ENCODE peak calls at places on chromosomes 12 and 14, in nine cellular contexts. W, X, J, B, D, L, V, H and S are unnamed samples.

GRCh38 chr12:62426095-62426488 is 40.5 kb upstream of the MON2 start:
- DNase-seq in W (no peak), X (no peak), J (no peak), B (no peak), D (no peak), L (no peak), V (no peak), H (no peak), S (no peak)

GRCh38 chr12:111069886-111070285 is 149.5 kb upstream of the MYL2 start:
- DNase-seq in W (no peak), X (no peak), J (no peak), B (no peak), D (no peak), L (no peak), V (no peak), H (no peak), S (no peak)

GRCh38 chr14:50342211-50343080 is 30.3 kb downstream of the DMAC2L start:
- DNase-seq in W (peak), X (peak), J (peak), B (peak), D (peak), L (peak), V (no peak), H (no peak), S (peak)

GRCh38 chr12:131684015-131684725 is 26.7 kb upstream of the SFSWAP start:
- DNase-seq in W (no peak), X (no peak), J (no peak), B (no peak), D (peak), L (no peak), V (no peak), H (no peak), S (no peak)

GRCh38 chr12:3214508-3215365 is 137.6 kb downstream of the TSPAN9 start:
- DNase-seq in W (no peak), X (no peak), J (no peak), B (no peak), D (no peak), L (peak), V (no peak), H (no peak), S (no peak)

GRCh38 chr12:94263905-94264655 is 115.7 kb downstream of the PLXNC1 start:
- DNase-seq in W (no peak), X (no peak), J (no peak), B (no peak), D (no peak), L (peak), V (no peak), H (no peak), S (no peak)

GRCh38 chr14:100955201-100955600 is 51.7 kb upstream of the RTL1 start:
- DNase-seq in W (no peak), X (no peak), J (no peak), B (no peak), D (no peak), L (no peak), V (no peak), H (no peak), S (no peak)

GRCh38 chr14:65413739-65414045 is 1.2 kb downstream of the FUT8 start:
- DNase-seq in W (peak), X (no peak), J (no peak), B (no peak), D (no peak), L (no peak), V (no peak), H (no peak), S (no peak)

GRCh38 chr14:55705651-55706340 is 125.8 kb downstream of the KTN1 start:
- DNase-seq in W (no peak), X (no peak), J (no peak), B (no peak), D (no peak), L (no peak), V (no peak), H (no peak), S (no peak)

GRCh38 chr12:2877959-2878732 is 1.1 kb downstream of the RHNO1 start:
- DNase-seq in W (no peak), X (peak), J (no peak), B (no peak), D (no peak), L (no peak), V (no peak), H (no peak), S (peak)

GRCh38 chr14:100576091-100577085 is 10.8 kb downstream of the BEGAIN start:
- DNase-seq in W (no peak), X (no peak), J (no peak), B (no peak), D (no peak), L (peak), V (no peak), H (peak), S (no peak)

GRCh38 chr12:124927325-124928094 is 13.1 kb upstream of the UBC start:
- DNase-seq in W (peak), X (peak), J (no peak), B (peak), D (peak), L (peak), V (no peak), H (peak), S (peak)

GRCh38 chr14:100896369-100897060 is 7.0 kb downstream of the RTL1 start:
- DNase-seq in W (no peak), X (no peak), J (no peak), B (no peak), D (no peak), L (peak), V (no peak), H (no peak), S (no peak)

GRCh38 chr14:41498959-41499358 is 107.7 kb upstream of the LRFN5 start:
- DNase-seq in W (no peak), X (no peak), J (no peak), B (no peak), D (no peak), L (no peak), V (no peak), H (no peak), S (no peak)

GRCh38 chr12:100128509-100128908 is 14.2 kb downstream of the BLTP3B start:
- DNase-seq in W (peak), X (no peak), J (no peak), B (no peak), D (no peak), L (peak), V (no peak), H (peak), S (no peak)

GRCh38 chr12:95380997-95381786 is 92.8 kb upstream of the METAP2 start:
- DNase-seq in W (no peak), X (no peak), J (no peak), B (no peak), D (no peak), L (no peak), V (no peak), H (no peak), S (no peak)

GRCh38 chr12:95700316-95700785 is 90.2 kb downstream of the NTN4 start:
- DNase-seq in W (no peak), X (peak), J (peak), B (no peak), D (no peak), L (no peak), V (peak), H (no peak), S (peak)

GRCh38 chr14:92386637-92387036 is 63.7 kb downstream of the SLC24A4 start:
- DNase-seq in W (no peak), X (no peak), J (no peak), B (peak), D (no peak), L (no peak), V (no peak), H (no peak), S (no peak)

GRCh38 chr12:78483767-78484315 is 380.7 kb upstream of the SYT1 start:
- DNase-seq in W (no peak), X (no peak), J (no peak), B (no peak), D (no peak), L (no peak), V (no peak), H (no peak), S (no peak)

GRCh38 chr12:61513972-61514371 is 746.2 kb upstream of the USP15 start:
- DNase-seq in W (no peak), X (no peak), J (no peak), B (no peak), D (no peak), L (no peak), V (no peak), H (no peak), S (no peak)

GRCh38 chr14:96893966-96894622 is 96.9 kb downstream of the VRK1 start:
- DNase-seq in W (no peak), X (no peak), J (no peak), B (no peak), D (peak), L (no peak), V (no peak), H (no peak), S (no peak)

GRCh38 chr12:46382974-46383653 is 10.5 kb upstream of the SLC38A2 start:
- DNase-seq in W (peak), X (peak), J (no peak), B (peak), D (peak), L (peak), V (peak), H (peak), S (peak)
- TF ChIP-seq CTCF in W (peak), X (peak), J (no peak), B (peak), D (no peak), L (no peak), V (no peak), H (no peak), S (peak)

GRCh38 chr12:71639341-71639760 is 24.3 kb downstream of the ZFC3H1 start:
- DNase-seq in W (no peak), X (peak), J (no peak), B (no peak), D (no peak), L (no peak), V (no peak), H (no peak), S (no peak)
- TF ChIP-seq CTCF in W (no peak), X (peak), J (peak), B (no peak), D (no peak), L (no peak), V (no peak), H (no peak), S (peak)

GRCh38 chr12:32455607-32456063 is 56.3 kb downstream of the FGD4 start:
- DNase-seq in W (peak), X (peak), J (peak), B (no peak), D (peak), L (no peak), V (peak), H (no peak), S (peak)

GRCh38 chr12:32466187-32466586 is 66.8 kb downstream of the FGD4 start:
- DNase-seq in W (no peak), X (no peak), J (no peak), B (no peak), D (no peak), L (no peak), V (no peak), H (no peak), S (no peak)

GRCh38 chr12:32457251-32458025 is 58.1 kb downstream of the FGD4 start:
- DNase-seq in W (no peak), X (no peak), J (no peak), B (no peak), D (no peak), L (no peak), V (no peak), H (no peak), S (no peak)

GRCh38 chr12:32462908-32463307 is 63.5 kb downstream of the FGD4 start:
- DNase-seq in W (no peak), X (no peak), J (no peak), B (no peak), D (no peak), L (no peak), V (no peak), H (no peak), S (no peak)

GRCh38 chr12:32460638-32461037 is 61.3 kb downstream of the FGD4 start:
- DNase-seq in W (no peak), X (no peak), J (no peak), B (no peak), D (no peak), L (no peak), V (no peak), H (no peak), S (no peak)
- TF ChIP-seq CTCF in W (no peak), X (no peak), J (no peak), B (no peak), D (no peak), L (no peak), V (no peak), H (no peak), S (no peak)

DNA sequence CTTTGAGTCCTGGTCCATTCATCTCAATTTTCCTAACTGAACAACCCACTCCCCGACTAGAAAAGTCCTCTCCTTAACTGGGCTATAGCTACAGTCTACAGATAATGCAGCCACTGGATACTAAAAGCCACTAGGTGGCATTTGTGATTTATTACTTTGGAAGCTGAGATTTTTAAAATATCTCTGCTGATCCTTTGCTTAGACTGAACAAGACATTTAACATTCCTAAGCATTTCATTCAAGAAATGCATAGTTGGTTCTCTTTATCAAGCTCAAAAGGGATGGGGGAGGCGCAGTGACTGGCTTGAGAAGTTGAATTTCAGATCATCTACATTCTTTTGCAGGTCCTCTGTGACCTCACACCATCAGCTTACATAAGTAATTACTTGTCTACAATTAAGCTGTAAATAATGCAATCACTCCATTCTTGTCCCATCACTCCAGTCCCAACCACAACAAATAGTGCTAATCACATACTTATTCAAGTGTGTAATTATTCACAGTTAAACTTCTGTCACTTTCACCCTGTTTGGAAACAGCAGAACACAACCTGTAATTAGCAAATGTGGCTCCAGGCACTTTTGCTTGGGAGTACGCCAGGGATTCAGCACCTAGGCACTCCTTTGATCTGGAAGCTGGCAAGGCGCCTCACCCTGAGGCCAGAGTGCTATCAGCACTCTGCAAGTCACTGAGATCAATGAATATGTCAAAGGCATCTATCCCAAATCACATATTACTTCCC is 203.5 kb downstream of the NOVA1 start:
- DNase-seq in W (no peak), X (no peak), J (no peak), B (peak), D (no peak), L (no peak), V (peak), H (no peak), S (no peak)
- TF ChIP-seq CTCF in W (peak), X (no peak), J (no peak), B (peak), D (no peak), L (no peak), V (peak), H (no peak), S (no peak)

GRCh38 chr12:6204533-6205143 is 4.4 kb downstream of the CD9 start:
- DNase-seq in W (no peak), X (no peak), J (no peak), B (no peak), D (peak), L (no peak), V (no peak), H (no peak), S (no peak)
- TF ChIP-seq CTCF in W (no peak), X (peak), J (peak), B (no peak), D (no peak), L (no peak), V (no peak), H (no peak), S (peak)

GRCh38 chr14:89254201-89254919 is 162.7 kb downstream of the FOXN3 start:
- DNase-seq in W (no peak), X (no peak), J (no peak), B (no peak), D (no peak), L (no peak), V (no peak), H (no peak), S (no peak)

GRCh38 chr14:89251066-89251465 is 166.0 kb downstream of the FOXN3 start:
- DNase-seq in W (no peak), X (no peak), J (no peak), B (no peak), D (no peak), L (no peak), V (no peak), H (no peak), S (no peak)

GRCh38 chr14:89255012-89255411 is 162.0 kb downstream of the FOXN3 start:
- DNase-seq in W (no peak), X (no peak), J (no peak), B (no peak), D (no peak), L (no peak), V (no peak), H (no peak), S (no peak)

GRCh38 chr14:89255852-89256251 is 161.2 kb downstream of the FOXN3 start:
- DNase-seq in W (no peak), X (no peak), J (no peak), B (no peak), D (no peak), L (no peak), V (no peak), H (no peak), S (no peak)

GRCh38 chr14:89252887-89253532 is 164.0 kb downstream of the FOXN3 start:
- DNase-seq in W (no peak), X (no peak), J (no peak), B (no peak), D (no peak), L (peak), V (no peak), H (peak), S (no peak)
- TF ChIP-seq CTCF in W (no peak), X (no peak), J (no peak), B (peak), D (no peak), L (no peak), V (no peak), H (peak), S (no peak)

DNA sequence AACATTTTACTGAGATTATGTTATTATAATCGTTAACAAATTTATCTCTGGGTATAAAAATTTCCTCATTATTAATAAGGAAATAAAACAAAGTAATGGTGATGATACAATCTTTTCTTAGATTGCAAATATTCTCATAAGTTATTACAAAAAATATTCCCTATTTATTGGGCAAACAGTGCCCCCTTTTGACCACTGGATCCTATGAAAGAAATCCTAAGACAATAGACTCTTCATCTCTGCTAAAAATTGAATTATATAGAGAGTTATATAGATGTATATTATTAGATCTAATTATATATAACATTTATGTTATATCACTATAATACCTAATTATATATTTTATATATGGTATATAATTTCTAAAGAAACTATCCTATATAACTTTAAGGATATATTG is 94.2 kb upstream of the FGD4 start:
- DNase-seq in W (peak), X (peak), J (no peak), B (no peak), D (peak), L (no peak), V (no peak), H (no peak), S (no peak)
- TF ChIP-seq CTCF in W (peak), X (peak), J (no peak), B (peak), D (peak), L (peak), V (no peak), H (peak), S (peak)

GRCh38 chr12:10867381-10867780 is 16.7 kb downstream of the PRH1 start:
- DNase-seq in W (no peak), X (no peak), J (no peak), B (no peak), D (no peak), L (no peak), V (no peak), H (no peak), S (no peak)
- TF ChIP-seq CTCF in W (no peak), X (no peak), J (no peak), B (peak), D (no peak), L (no peak), V (peak), H (no peak), S (peak)

GRCh38 chr14:103749860-103750259 is 34.2 kb downstream of the ZFYVE21 start:
- DNase-seq in W (no peak), X (no peak), J (no peak), B (no peak), D (no peak), L (no peak), V (no peak), H (no peak), S (no peak)
- TF ChIP-seq CTCF in W (no peak), X (no peak), J (no peak), B (peak), D (no peak), L (no peak), V (no peak), H (peak), S (no peak)

GRCh38 chr14:39581474-39581873 is 149.2 kb upstream of the FBXO33 start:
- DNase-seq in W (no peak), X (peak), J (no peak), B (no peak), D (no peak), L (no peak), V (no peak), H (no peak), S (no peak)
- TF ChIP-seq CTCF in W (no peak), X (no peak), J (no peak), B (no peak), D (peak), L (no peak), V (no peak), H (peak), S (peak)